ENCODE peak calls at places on chromosomes 2 and 18, in six cellular contexts. R is GM12891, M is K562, N is GM12878, V is HepG2, P is H1. G is an unnamed sample.

GRCh38 chr2:60906395-60906794 is 25.0 kb downstream of the REL start:
- DNase-seq in M (no peak), P (no peak), V (no peak), N (no peak), R (no peak), G (no peak)

GRCh38 chr2:24945907-24946306 is 25.8 kb downstream of the DNAJC27 start:
- DNase-seq in V (no peak), M (no peak), R (no peak), N (no peak), P (no peak), G (no peak)

GRCh38 chr2:199348871-199349270 is 108.9 kb downstream of the SATB2 start:
- DNase-seq in R (no peak), N (no peak), P (no peak), M (no peak), V (no peak), G (no peak)

GRCh38 chr2:120771556-120772208 is 36.0 kb downstream of the GLI2 start:
- DNase-seq in V (no peak), N (no peak), R (no peak), P (no peak), M (no peak), G (no peak)

GRCh38 chr18:22223263-22223960 is 54.0 kb downstream of the GATA6 start:
- DNase-seq in M (peak), V (peak), N (no peak), P (no peak), R (no peak), G (no peak)

GRCh38 chr18:56168049-56168781 is 470.2 kb downstream of the TXNL1 start:
- DNase-seq in M (no peak), V (no peak), P (no peak), N (no peak), R (no peak), G (no peak)

GRCh38 chr2:175309799-175310198 is 128.3 kb upstream of the ATP5MC3 start:
- DNase-seq in M (peak), R (peak), V (peak), P (peak), N (no peak), G (no peak)

GRCh38 chr2:36389081-36389480 is 33.5 kb downstream of the CRIM1 start:
- DNase-seq in R (no peak), M (no peak), V (no peak), P (no peak), N (no peak), G (no peak)

GRCh38 chr2:228056293-228056692 is 125.2 kb downstream of the SPHKAP start:
- DNase-seq in P (no peak), R (no peak), M (no peak), V (no peak), N (no peak), G (no peak)

GRCh38 chr2:96091711-96092579 is 24.4 kb downstream of the ADRA2B start:
- DNase-seq in R (no peak), N (no peak), M (peak), P (peak), V (no peak), G (peak)

GRCh38 chr2:171297951-171298350 is 135.8 kb downstream of the METTL8 start:
- DNase-seq in V (peak), R (no peak), N (no peak), P (no peak), M (no peak), G (no peak)

GRCh38 chr2:233416706-233417105 is 62.4 kb downstream of the DGKD start:
- DNase-seq in M (no peak), R (no peak), N (no peak), P (peak), V (no peak), G (no peak)

GRCh38 chr2:9179572-9180201 is 26.9 kb upstream of the ASAP2 start:
- DNase-seq in R (no peak), N (no peak), M (no peak), P (no peak), V (peak), G (no peak)

GRCh38 chr2:160220545-160221009 is 20.5 kb upstream of the ITGB6 start:
- DNase-seq in R (no peak), N (no peak), M (no peak), V (no peak), P (no peak), G (no peak)

GRCh38 chr2:12289105-12289802 is 427.5 kb upstream of the TRIB2 start:
- DNase-seq in R (no peak), N (no peak), V (no peak), P (no peak), M (no peak), G (no peak)

GRCh38 chr2:42408009-42408408 is 47.0 kb upstream of the COX7A2L start:
- DNase-seq in N (no peak), P (no peak), V (no peak), M (no peak), R (no peak), G (no peak)

GRCh38 chr2:54629914-54630609 is 93.4 kb upstream of the EML6 start:
- DNase-seq in R (no peak), N (peak), M (no peak), V (peak), P (no peak), G (no peak)

GRCh38 chr2:136134126-136134525 is 16.2 kb upstream of the CXCR4 start:
- DNase-seq in M (no peak), N (no peak), P (no peak), V (no peak), R (no peak), G (no peak)

GRCh38 chr2:73981081-73981968 is 3.4 kb upstream of the TET3 start:
- DNase-seq in V (peak), N (no peak), R (peak), M (peak), P (peak), G (peak)

GRCh38 chr2:168180914-168181313 is 66.5 kb downstream of the STK39 start:
- DNase-seq in P (no peak), R (no peak), M (no peak), V (peak), N (no peak), G (no peak)

GRCh38 chr18:32091325-32091723 is 350 bp upstream of the RNF138 start:
- DNase-seq in M (peak), R (no peak), N (no peak), V (no peak), P (no peak), G (no peak)
- TF ChIP-seq POLR2AphosphoS5 in M (no peak), R (no peak), N (no peak), V (no peak), P (no peak), G (no peak)

GRCh38 chr2:85066006-85066405 is 67.2 kb upstream of the TCF7L1 start:
- DNase-seq in V (no peak), N (no peak), R (no peak), M (no peak), P (no peak), G (no peak)
- TF ChIP-seq POLR2A in V (no peak), N (no peak), R (no peak), M (no peak), P (no peak), G (no peak)

DNA sequence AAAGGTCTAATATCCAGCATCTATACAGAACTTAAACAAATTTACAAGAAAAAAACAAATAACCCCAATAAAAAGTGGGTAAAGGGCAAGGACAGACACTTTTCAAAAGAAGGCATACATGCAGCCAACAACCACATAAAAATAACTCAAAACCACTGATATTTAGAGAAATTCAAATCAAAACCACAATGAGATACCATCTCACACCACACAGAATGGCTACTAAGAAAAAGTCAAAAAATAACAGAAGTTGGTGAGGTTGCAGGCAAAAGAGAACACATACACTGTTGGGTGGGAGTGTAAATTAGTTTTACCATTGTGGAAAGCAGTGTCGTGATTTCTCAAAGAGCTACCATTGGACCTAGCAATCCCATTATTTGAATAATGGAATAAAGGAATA is 1973.9 kb upstream of the LRRTM1 start:
- DNase-seq in V (no peak), N (no peak), R (no peak), M (no peak), P (no peak), G (no peak)
- TF ChIP-seq TAF1 in V (no peak), N (no peak), R (no peak), M (no peak), P (no peak), G (no peak)

GRCh38 chr2:69348781-69349180 is 38.2 kb downstream of the GFPT1 start:
- DNase-seq in N (no peak), P (no peak), V (no peak), M (no peak), R (no peak), G (no peak)
- TF ChIP-seq POLR2AphosphoS5 in N (no peak), P (no peak), V (no peak), M (no peak), R (no peak), G (no peak)

DNA sequence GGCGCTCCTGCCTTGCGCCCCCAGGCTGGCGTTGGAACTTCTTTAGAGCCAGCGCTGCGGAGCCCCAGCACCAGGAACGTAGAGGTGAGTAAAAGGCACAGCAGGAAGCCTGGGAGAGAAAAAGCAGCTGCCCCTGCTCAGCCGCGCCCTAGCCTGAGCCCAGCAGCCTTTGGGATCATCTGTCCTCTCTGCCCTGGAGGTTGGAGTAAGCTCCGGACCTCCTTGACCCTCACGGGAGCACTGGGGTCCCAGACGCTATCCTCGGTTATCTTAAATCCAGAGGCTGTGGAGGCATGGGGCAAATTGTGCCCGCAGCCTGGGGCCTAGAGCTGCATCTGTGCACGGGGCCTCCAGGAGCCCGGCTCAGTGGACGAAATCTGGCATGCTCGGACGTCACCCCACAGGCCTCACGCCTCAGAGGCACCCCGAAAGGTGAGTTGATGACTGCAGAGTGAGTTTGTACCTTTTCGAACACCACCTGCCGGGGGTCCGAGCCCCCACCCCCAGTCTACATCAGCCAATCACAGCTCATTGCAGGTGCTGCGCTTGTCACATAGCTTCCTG is 1.6 kb upstream of the SLC66A2 start:
- DNase-seq in V (no peak), N (no peak), R (no peak), M (no peak), P (peak), G (no peak)
- TF ChIP-seq POLR2A in V (no peak), N (no peak), R (no peak), M (no peak), P (no peak), G (no peak)

GRCh38 chr2:236162804-236163482 is 5.2 kb downstream of the GBX2 start:
- DNase-seq in V (no peak), M (no peak), R (no peak), P (no peak), N (no peak), G (no peak)

GRCh38 chr2:236163483-236164200 is 4.5 kb downstream of the GBX2 start:
- DNase-seq in M (no peak), P (peak), R (no peak), V (no peak), N (no peak), G (no peak)

GRCh38 chr2:236164983-236165301 is 3.2 kb downstream of the GBX2 start:
- DNase-seq in R (no peak), M (no peak), P (no peak), V (no peak), N (no peak), G (no peak)

GRCh38 chr2:236165491-236166156 is 2.6 kb downstream of the GBX2 start:
- DNase-seq in N (no peak), V (no peak), M (no peak), R (no peak), P (no peak), G (no peak)

GRCh38 chr2:236164201-236164982 is 3.8 kb downstream of the GBX2 start:
- DNase-seq in V (no peak), R (no peak), N (no peak), P (peak), M (no peak), G (no peak)
- TF ChIP-seq TAF1 in V (no peak), R (no peak), N (no peak), P (no peak), M (no peak), G (no peak)

GRCh38 chr18:23668731-23669130 is 6.0 kb upstream of the ANKRD29 start:
- DNase-seq in V (no peak), M (no peak), R (no peak), P (no peak), N (no peak), G (no peak)
- TF ChIP-seq POLR2AphosphoS5 in V (no peak), M (no peak), R (no peak), P (no peak), N (no peak), G (no peak)